ENCODE peak calls at places on chromosomes 2 and 18, in ten cellular contexts. One of them, this sample, is unnamed.

GRCh38 chr18:36127866-36128845 is 984 bp downstream of the SLC39A6 start:
- DNase-seq in transverse colon: peak; percentile 15
- DNase-seq in substantia nigra: no peak
- DNase-seq in CD4-positive, alpha-beta T cell: no peak
- DNase-seq in esophagus muscularis mucosa: no peak
- DNase-seq in body of pancreas: peak; percentile 18
- DNase-seq in sigmoid colon: no peak
- DNase-seq in aorta: no peak
- DNase-seq in astrocyte: peak; percentile 38
- DNase-seq in brain microvascular endothelial cell: peak; percentile 12
- DNase-seq in this sample: peak; percentile 1

GRCh38 chr2:5990021-5990420 is 297.8 kb downstream of the SOX11 start:
- DNase-seq in substantia nigra: no peak
- DNase-seq in brain microvascular endothelial cell: no peak
- DNase-seq in esophagus muscularis mucosa: no peak
- DNase-seq in body of pancreas: no peak
- DNase-seq in aorta: no peak
- DNase-seq in sigmoid colon: no peak
- DNase-seq in transverse colon: no peak
- DNase-seq in astrocyte: no peak
- DNase-seq in CD4-positive, alpha-beta T cell: no peak
- DNase-seq in this sample: no peak

GRCh38 chr2:68046224-68046623 is 16.6 kb downstream of the C1D start:
- DNase-seq in CD4-positive, alpha-beta T cell: no peak
- DNase-seq in transverse colon: no peak
- DNase-seq in sigmoid colon: no peak
- DNase-seq in brain microvascular endothelial cell: no peak
- DNase-seq in body of pancreas: no peak
- DNase-seq in astrocyte: no peak
- DNase-seq in aorta: no peak
- DNase-seq in substantia nigra: no peak
- DNase-seq in esophagus muscularis mucosa: no peak
- DNase-seq in this sample: no peak

GRCh38 chr2:48339451-48339850 is 190.5 kb upstream of the STON1 start:
- DNase-seq in CD4-positive, alpha-beta T cell: no peak
- DNase-seq in brain microvascular endothelial cell: no peak
- DNase-seq in esophagus muscularis mucosa: no peak
- DNase-seq in aorta: no peak
- DNase-seq in transverse colon: no peak
- DNase-seq in body of pancreas: no peak
- DNase-seq in astrocyte: peak; percentile 29
- DNase-seq in sigmoid colon: no peak
- DNase-seq in substantia nigra: no peak
- DNase-seq in this sample: no peak

GRCh38 chr18:57585421-57585820 is 1.1 kb downstream of the FECH start:
- DNase-seq in aorta: no peak
- DNase-seq in transverse colon: no peak
- DNase-seq in brain microvascular endothelial cell: no peak
- DNase-seq in body of pancreas: no peak
- DNase-seq in astrocyte: peak; percentile 47
- DNase-seq in sigmoid colon: no peak
- DNase-seq in esophagus muscularis mucosa: no peak
- DNase-seq in CD4-positive, alpha-beta T cell: no peak
- DNase-seq in substantia nigra: peak; percentile 44
- DNase-seq in this sample: peak; percentile 37

GRCh38 chr18:51427012-51427411 is 229.5 kb upstream of the MEX3C start:
- DNase-seq in sigmoid colon: no peak
- DNase-seq in substantia nigra: no peak
- DNase-seq in body of pancreas: no peak
- DNase-seq in CD4-positive, alpha-beta T cell: no peak
- DNase-seq in esophagus muscularis mucosa: no peak
- DNase-seq in transverse colon: no peak
- DNase-seq in aorta: no peak
- DNase-seq in brain microvascular endothelial cell: no peak
- DNase-seq in astrocyte: no peak
- DNase-seq in this sample: no peak

GRCh38 chr2:237524631-237525030 is 37.6 kb downstream of the MLPH start:
- DNase-seq in substantia nigra: no peak
- DNase-seq in body of pancreas: peak; percentile 68
- DNase-seq in sigmoid colon: no peak
- DNase-seq in CD4-positive, alpha-beta T cell: no peak
- DNase-seq in astrocyte: no peak
- DNase-seq in aorta: no peak
- DNase-seq in transverse colon: no peak
- DNase-seq in brain microvascular endothelial cell: no peak
- DNase-seq in esophagus muscularis mucosa: no peak
- DNase-seq in this sample: no peak

GRCh38 chr18:80175451-80176235 is 66.6 kb downstream of the ADNP2 start:
- DNase-seq in sigmoid colon: no peak
- DNase-seq in esophagus muscularis mucosa: no peak
- DNase-seq in aorta: no peak
- DNase-seq in astrocyte: peak; percentile 39
- DNase-seq in body of pancreas: no peak
- DNase-seq in CD4-positive, alpha-beta T cell: no peak
- DNase-seq in transverse colon: peak; percentile 39
- DNase-seq in brain microvascular endothelial cell: peak; percentile 48
- DNase-seq in substantia nigra: no peak
- DNase-seq in this sample: no peak

GRCh38 chr2:138794734-138795133 is 14.5 kb upstream of the NXPH2 start:
- DNase-seq in CD4-positive, alpha-beta T cell: no peak
- DNase-seq in sigmoid colon: no peak
- DNase-seq in body of pancreas: no peak
- DNase-seq in esophagus muscularis mucosa: no peak
- DNase-seq in astrocyte: no peak
- DNase-seq in substantia nigra: no peak
- DNase-seq in transverse colon: no peak
- DNase-seq in brain microvascular endothelial cell: no peak
- DNase-seq in aorta: no peak
- DNase-seq in this sample: no peak

GRCh38 chr2:144522741-144523605 is 3.1 kb upstream of the ZEB2 start:
- DNase-seq in substantia nigra: peak; percentile 49
- DNase-seq in aorta: peak; percentile 74
- DNase-seq in transverse colon: no peak
- DNase-seq in astrocyte: no peak
- DNase-seq in sigmoid colon: no peak
- DNase-seq in body of pancreas: no peak
- DNase-seq in CD4-positive, alpha-beta T cell: no peak
- DNase-seq in brain microvascular endothelial cell: peak; percentile 33
- DNase-seq in esophagus muscularis mucosa: no peak
- DNase-seq in this sample: no peak

GRCh38 chr18:43919565-43919964 is 642.3 kb upstream of the SYT4 start:
- DNase-seq in transverse colon: no peak
- DNase-seq in esophagus muscularis mucosa: no peak
- DNase-seq in sigmoid colon: no peak
- DNase-seq in CD4-positive, alpha-beta T cell: no peak
- DNase-seq in astrocyte: peak; percentile 60
- DNase-seq in body of pancreas: peak; percentile 53
- DNase-seq in aorta: no peak
- DNase-seq in brain microvascular endothelial cell: peak; percentile 16
- DNase-seq in substantia nigra: no peak
- DNase-seq in this sample: no peak

GRCh38 chr18:55444496-55444895 is 143.5 kb downstream of the TCF4 start:
- DNase-seq in astrocyte: peak; percentile 45
- DNase-seq in substantia nigra: no peak
- DNase-seq in transverse colon: no peak
- DNase-seq in brain microvascular endothelial cell: no peak
- DNase-seq in aorta: no peak
- DNase-seq in CD4-positive, alpha-beta T cell: no peak
- DNase-seq in body of pancreas: no peak
- DNase-seq in sigmoid colon: no peak
- DNase-seq in esophagus muscularis mucosa: no peak
- DNase-seq in this sample: no peak

GRCh38 chr18:55449412-55450140 is 138.4 kb downstream of the TCF4 start:
- DNase-seq in astrocyte: no peak
- DNase-seq in aorta: no peak
- DNase-seq in CD4-positive, alpha-beta T cell: no peak
- DNase-seq in sigmoid colon: no peak
- DNase-seq in esophagus muscularis mucosa: no peak
- DNase-seq in brain microvascular endothelial cell: no peak
- DNase-seq in transverse colon: no peak
- DNase-seq in body of pancreas: no peak
- DNase-seq in substantia nigra: no peak
- DNase-seq in this sample: no peak

GRCh38 chr18:55448390-55448789 is 139.6 kb downstream of the TCF4 start:
- DNase-seq in astrocyte: no peak
- DNase-seq in transverse colon: no peak
- DNase-seq in body of pancreas: no peak
- DNase-seq in aorta: no peak
- DNase-seq in esophagus muscularis mucosa: no peak
- DNase-seq in sigmoid colon: no peak
- DNase-seq in CD4-positive, alpha-beta T cell: no peak
- DNase-seq in brain microvascular endothelial cell: no peak
- DNase-seq in substantia nigra: no peak
- DNase-seq in this sample: no peak

GRCh38 chr18:55447672-55448018 is 140.3 kb downstream of the TCF4 start:
- DNase-seq in body of pancreas: no peak
- DNase-seq in CD4-positive, alpha-beta T cell: no peak
- DNase-seq in brain microvascular endothelial cell: no peak
- DNase-seq in astrocyte: no peak
- DNase-seq in transverse colon: no peak
- DNase-seq in esophagus muscularis mucosa: no peak
- DNase-seq in aorta: no peak
- DNase-seq in substantia nigra: no peak
- DNase-seq in sigmoid colon: no peak
- DNase-seq in this sample: no peak

DNA sequence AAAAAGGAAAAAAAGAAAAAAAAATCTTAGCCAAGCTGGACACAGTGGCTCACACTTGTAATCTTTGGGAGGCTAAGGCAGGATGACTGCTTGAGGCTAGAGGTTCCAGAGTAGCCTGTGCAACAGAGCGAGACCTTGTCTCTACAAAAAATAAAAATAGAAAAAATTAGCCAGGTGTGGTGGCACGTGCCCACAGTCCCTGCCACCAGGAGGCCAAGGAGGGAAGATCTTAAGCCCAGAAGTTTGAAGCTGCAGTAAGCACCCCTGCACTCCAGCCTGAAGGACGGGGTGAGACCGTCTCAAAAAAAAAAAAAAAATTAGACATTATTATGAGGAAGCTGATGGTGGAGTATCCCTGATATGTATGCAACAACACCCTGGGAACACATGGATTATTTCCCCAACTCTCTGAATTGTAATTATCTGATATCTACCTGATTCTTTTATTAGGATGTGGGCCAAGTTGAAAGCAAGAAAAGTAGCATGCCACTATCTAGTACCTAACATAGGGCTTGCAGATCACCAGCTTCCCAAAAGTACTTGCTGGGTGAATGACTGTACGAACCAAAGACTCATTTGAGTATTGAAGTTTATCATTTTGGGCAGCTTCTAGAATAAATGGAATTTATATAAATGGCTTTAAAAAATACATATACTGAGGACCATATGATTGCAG is 140.9 kb downstream of the TCF4 start:
- DNase-seq in transverse colon: no peak
- DNase-seq in esophagus muscularis mucosa: no peak
- DNase-seq in aorta: no peak
- DNase-seq in body of pancreas: no peak
- DNase-seq in sigmoid colon: no peak
- DNase-seq in substantia nigra: no peak
- DNase-seq in astrocyte: no peak
- DNase-seq in brain microvascular endothelial cell: no peak
- DNase-seq in CD4-positive, alpha-beta T cell: no peak
- DNase-seq in this sample: no peak
- H3K27ac ChIP-seq in transverse colon: no peak overlapping the region
- H3K27ac ChIP-seq in esophagus muscularis mucosa: no peak overlapping the region
- H3K27ac ChIP-seq in aorta: no peak overlapping the region
- H3K27ac ChIP-seq in body of pancreas: no peak overlapping the region
- H3K27ac ChIP-seq in sigmoid colon: no peak overlapping the region
- H3K27ac ChIP-seq in substantia nigra: no peak overlapping the region
- H3K27ac ChIP-seq in astrocyte: no peak overlapping the region
- H3K27ac ChIP-seq in brain microvascular endothelial cell: no peak overlapping the region
- H3K27ac ChIP-seq in CD4-positive, alpha-beta T cell: no peak overlapping the region
- H3K27ac ChIP-seq in this sample: no peak overlapping the region

DNA sequence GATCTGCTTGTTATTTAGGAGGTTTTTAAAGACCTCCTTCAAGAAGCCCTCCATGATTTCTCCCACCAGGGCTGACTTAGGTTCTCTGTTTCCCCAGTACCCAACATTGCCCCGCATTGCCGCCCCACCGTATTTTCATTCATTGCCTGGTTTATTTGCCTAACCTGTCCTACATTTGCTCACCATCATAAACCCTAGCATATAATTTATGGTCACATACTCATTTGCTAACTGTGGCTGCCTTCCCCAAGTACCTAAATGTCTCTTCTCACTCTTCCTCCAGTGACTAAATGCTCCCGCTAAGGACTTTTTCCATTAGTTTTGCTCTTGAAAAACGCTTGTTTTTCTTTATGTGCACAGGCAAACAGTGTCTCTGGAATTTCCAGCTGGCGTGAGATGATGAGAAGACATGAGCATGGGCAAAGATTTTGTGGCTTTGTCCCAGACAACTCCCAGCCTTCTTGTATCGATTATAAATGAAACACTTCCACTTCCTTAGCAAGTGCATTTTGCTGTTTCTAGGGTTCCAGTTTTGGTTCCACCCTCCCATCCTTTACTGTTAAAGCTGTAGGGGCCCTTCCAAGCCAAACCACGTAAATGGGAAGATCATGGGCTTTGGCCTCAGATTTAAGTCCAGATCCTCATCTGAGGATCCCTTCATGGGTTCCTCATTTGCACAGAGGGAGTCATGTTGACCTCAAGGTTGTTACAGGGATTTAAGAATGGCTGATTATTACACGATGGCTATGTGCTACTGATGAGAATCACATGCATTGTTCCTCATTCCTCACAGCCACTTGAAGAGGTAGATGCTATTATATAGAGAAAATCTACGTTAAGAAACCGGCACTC is 21.0 kb upstream of the ARMC9 start:
- DNase-seq in aorta: no peak
- DNase-seq in sigmoid colon: no peak
- DNase-seq in esophagus muscularis mucosa: no peak
- DNase-seq in substantia nigra: no peak
- DNase-seq in brain microvascular endothelial cell: no peak
- DNase-seq in body of pancreas: no peak
- DNase-seq in CD4-positive, alpha-beta T cell: no peak
- DNase-seq in astrocyte: no peak
- DNase-seq in transverse colon: no peak
- DNase-seq in this sample: no peak
- H3K27ac ChIP-seq in aorta: no peak overlapping the region
- H3K27ac ChIP-seq in sigmoid colon: no peak overlapping the region
- H3K27ac ChIP-seq in esophagus muscularis mucosa: no peak overlapping the region
- H3K27ac ChIP-seq in substantia nigra: no peak overlapping the region
- H3K27ac ChIP-seq in brain microvascular endothelial cell: no peak overlapping the region
- H3K27ac ChIP-seq in body of pancreas: no peak overlapping the region
- H3K27ac ChIP-seq in CD4-positive, alpha-beta T cell: no peak overlapping the region
- H3K27ac ChIP-seq in astrocyte: no peak overlapping the region
- H3K27ac ChIP-seq in transverse colon: no peak overlapping the region
- H3K27ac ChIP-seq in this sample: no peak overlapping the region

GRCh38 chr2:42984617-42985016 is 192.2 kb upstream of the HAAO start:
- DNase-seq in transverse colon: no peak
- DNase-seq in esophagus muscularis mucosa: no peak
- DNase-seq in aorta: no peak
- DNase-seq in body of pancreas: no peak
- DNase-seq in CD4-positive, alpha-beta T cell: no peak
- DNase-seq in sigmoid colon: no peak
- DNase-seq in brain microvascular endothelial cell: no peak
- DNase-seq in astrocyte: no peak
- DNase-seq in substantia nigra: no peak
- DNase-seq in this sample: no peak
- H3K27ac ChIP-seq in transverse colon: no peak overlapping the region
- H3K27ac ChIP-seq in esophagus muscularis mucosa: no peak overlapping the region
- H3K27ac ChIP-seq in aorta: no peak overlapping the region
- H3K27ac ChIP-seq in body of pancreas: no peak overlapping the region
- H3K27ac ChIP-seq in CD4-positive, alpha-beta T cell: no peak overlapping the region
- H3K27ac ChIP-seq in sigmoid colon: no peak overlapping the region
- H3K27ac ChIP-seq in brain microvascular endothelial cell: no peak overlapping the region
- H3K27ac ChIP-seq in astrocyte: no peak overlapping the region
- H3K27ac ChIP-seq in substantia nigra: no peak overlapping the region
- H3K27ac ChIP-seq in this sample: no peak overlapping the region

GRCh38 chr2:228927028-228928010 is 343.8 kb downstream of the PID1 start:
- DNase-seq in transverse colon: no peak
- DNase-seq in body of pancreas: no peak
- DNase-seq in esophagus muscularis mucosa: no peak
- DNase-seq in substantia nigra: no peak
- DNase-seq in CD4-positive, alpha-beta T cell: no peak
- DNase-seq in aorta: no peak
- DNase-seq in brain microvascular endothelial cell: no peak
- DNase-seq in astrocyte: no peak
- DNase-seq in sigmoid colon: no peak
- DNase-seq in this sample: no peak
- H3K27ac ChIP-seq in transverse colon: no peak overlapping the region
- H3K27ac ChIP-seq in body of pancreas: no peak overlapping the region
- H3K27ac ChIP-seq in esophagus muscularis mucosa: no peak overlapping the region
- H3K27ac ChIP-seq in substantia nigra: no peak overlapping the region
- H3K27ac ChIP-seq in CD4-positive, alpha-beta T cell: no peak overlapping the region
- H3K27ac ChIP-seq in aorta: no peak overlapping the region
- H3K27ac ChIP-seq in brain microvascular endothelial cell: no peak overlapping the region
- H3K27ac ChIP-seq in astrocyte: no peak overlapping the region
- H3K27ac ChIP-seq in sigmoid colon: no peak overlapping the region
- H3K27ac ChIP-seq in this sample: no peak overlapping the region

This sample was measured in caudate nucleus.